ENCODE peak calls at places on chromosomes 6 and 20, in seven cellular contexts. B is heart right ventricle, U is cardiac muscle cell, L is AG04450, E is cardiac fibroblast, J is dorsolateral prefrontal cortex, Y is PC-3. M is an unnamed sample.

GRCh38 chr6:42075159-42075838 is 25.0 kb downstream of the TAF8 start:
- DNase-seq in Y (peak), E (peak), B (peak), L (peak), U (peak), J (peak), M (peak)

GRCh38 chr6:161301338-161301737 is 27.5 kb upstream of the AGPAT4 start:
- DNase-seq in E (peak), U (peak), J (no peak), L (no peak), Y (no peak), B (no peak), M (no peak)

GRCh38 chr6:34358389-34358906 is 34.0 kb downstream of the NUDT3 start:
- DNase-seq in J (no peak), U (peak), L (no peak), B (no peak), E (peak), Y (peak), M (no peak)

GRCh38 chr6:54516331-54516730 is 208.1 kb downstream of the TINAG start:
- DNase-seq in B (no peak), U (no peak), Y (peak), J (no peak), L (no peak), E (no peak), M (no peak)

GRCh38 chr20:37880726-37881591 is 22.0 kb upstream of the VSTM2L start:
- DNase-seq in B (peak), L (no peak), E (peak), U (peak), Y (peak), J (no peak), M (no peak)

GRCh38 chr6:32081168-32081624 is 27.9 kb downstream of the TNXB start:
- DNase-seq in Y (peak), B (peak), L (peak), U (no peak), J (peak), E (peak), M (no peak)

GRCh38 chr20:44901972-44902371 is 7.9 kb upstream of the PABPC1L start:
- DNase-seq in E (no peak), J (no peak), U (no peak), Y (peak), B (no peak), L (no peak), M (no peak)

GRCh38 chr6:130864344-130864743 is 37.1 kb downstream of the SMLR1 start:
- DNase-seq in J (no peak), U (no peak), L (no peak), B (no peak), E (no peak), Y (no peak), M (no peak)

GRCh38 chr20:33076662-33077398 is 2.6 kb upstream of the BPIFB4 start:
- DNase-seq in J (no peak), L (no peak), Y (peak), E (no peak), B (no peak), U (no peak), M (no peak)

GRCh38 chr6:8006208-8006607 is 58.0 kb downstream of the BLOC1S5 start:
- DNase-seq in Y (peak), J (no peak), L (no peak), B (no peak), E (peak), U (peak), M (no peak)

GRCh38 chr20:6525447-6526303 is 241.8 kb upstream of the BMP2 start:
- DNase-seq in U (no peak), B (no peak), L (no peak), E (peak), Y (no peak), J (no peak), M (no peak)
- TF ChIP-seq CTCF in U (peak), B (no peak), L (peak), E (peak), Y (peak), J (no peak), M (no peak)

GRCh38 chr6:18752278-18753057 is 365.3 kb downstream of the RNF144B start:
- DNase-seq in U (peak), Y (no peak), L (no peak), B (no peak), E (no peak), J (no peak), M (no peak)
- H3K4me3 ChIP-seq in U (no peak), Y (no peak), L (no peak), B (no peak), E (no peak), J (no peak), M (no peak)

DNA sequence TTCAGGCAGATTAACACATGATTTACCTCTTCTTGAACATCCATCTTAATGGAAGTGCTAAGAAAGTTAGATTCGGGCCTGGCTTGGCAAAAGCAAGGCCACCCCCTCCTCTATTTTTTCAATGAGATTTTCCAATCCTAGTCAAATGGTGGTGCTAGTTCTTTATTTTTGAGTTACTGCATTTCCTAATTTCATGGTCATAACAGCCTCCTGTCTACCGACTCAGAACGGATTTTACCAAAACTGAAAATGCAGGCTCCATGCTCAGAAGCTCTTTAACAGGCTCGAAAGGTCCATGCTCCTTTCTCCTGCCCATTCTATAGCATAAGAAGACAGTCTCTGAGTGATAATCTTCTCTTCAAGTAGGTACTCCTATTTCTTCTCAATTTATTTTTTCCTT is 117.2 kb upstream of the ESR1 start:
- DNase-seq in E (peak), B (no peak), U (no peak), Y (peak), J (no peak), L (no peak), M (no peak)
- TF ChIP-seq CTCF in E (no peak), B (peak), U (no peak), Y (peak), J (peak), L (no peak), M (no peak)

GRCh38 chr20:36645998-36646397 is at the start of gene SLA2:
- DNase-seq in U (no peak), Y (no peak), L (no peak), B (no peak), J (peak), E (no peak), M (peak)
- H3K4me3 ChIP-seq in U (no peak), Y (no peak), L (no peak), B (no peak), J (no peak), E (no peak), M (peak)

GRCh38 chr20:50189681-50190250 is 864 bp upstream of the CEBPB start:
- DNase-seq in J (no peak), E (no peak), U (no peak), B (peak), L (no peak), Y (peak), M (no peak)

GRCh38 chr20:50191566-50192363 is 1.1 kb downstream of the CEBPB start:
- DNase-seq in U (peak), E (peak), B (peak), L (no peak), J (no peak), Y (peak), M (peak)

GRCh38 chr20:50192364-50193168 is 1.9 kb downstream of the CEBPB start:
- DNase-seq in Y (peak), B (peak), L (peak), E (peak), U (peak), J (peak), M (peak)

GRCh38 chr20:50190251-50191064 is at the start of gene CEBPB:
- DNase-seq in Y (peak), J (peak), U (peak), L (peak), E (peak), B (peak), M (peak)

GRCh38 chr20:50191065-50191565 is 485 bp downstream of the CEBPB start:
- DNase-seq in U (no peak), J (no peak), E (no peak), B (peak), Y (peak), L (no peak), M (peak)
- TF ChIP-seq CTCF in U (no peak), J (no peak), E (no peak), B (no peak), Y (no peak), L (no peak), M (no peak)

GRCh38 chr6:40720375-40720748 is 133.2 kb upstream of the LRFN2 start:
- DNase-seq in L (no peak), Y (no peak), J (no peak), B (no peak), U (no peak), E (no peak), M (no peak)

GRCh38 chr6:40722081-40722480 is 134.9 kb upstream of the LRFN2 start:
- DNase-seq in U (peak), L (no peak), J (no peak), Y (no peak), E (no peak), B (no peak), M (no peak)

GRCh38 chr6:40721252-40721936 is 134.2 kb upstream of the LRFN2 start:
- DNase-seq in U (no peak), L (no peak), Y (no peak), E (no peak), B (no peak), J (no peak), M (no peak)

GRCh38 chr6:40718401-40718800 is 131.2 kb upstream of the LRFN2 start:
- DNase-seq in L (no peak), Y (no peak), E (no peak), U (no peak), B (no peak), J (no peak), M (no peak)

DNA sequence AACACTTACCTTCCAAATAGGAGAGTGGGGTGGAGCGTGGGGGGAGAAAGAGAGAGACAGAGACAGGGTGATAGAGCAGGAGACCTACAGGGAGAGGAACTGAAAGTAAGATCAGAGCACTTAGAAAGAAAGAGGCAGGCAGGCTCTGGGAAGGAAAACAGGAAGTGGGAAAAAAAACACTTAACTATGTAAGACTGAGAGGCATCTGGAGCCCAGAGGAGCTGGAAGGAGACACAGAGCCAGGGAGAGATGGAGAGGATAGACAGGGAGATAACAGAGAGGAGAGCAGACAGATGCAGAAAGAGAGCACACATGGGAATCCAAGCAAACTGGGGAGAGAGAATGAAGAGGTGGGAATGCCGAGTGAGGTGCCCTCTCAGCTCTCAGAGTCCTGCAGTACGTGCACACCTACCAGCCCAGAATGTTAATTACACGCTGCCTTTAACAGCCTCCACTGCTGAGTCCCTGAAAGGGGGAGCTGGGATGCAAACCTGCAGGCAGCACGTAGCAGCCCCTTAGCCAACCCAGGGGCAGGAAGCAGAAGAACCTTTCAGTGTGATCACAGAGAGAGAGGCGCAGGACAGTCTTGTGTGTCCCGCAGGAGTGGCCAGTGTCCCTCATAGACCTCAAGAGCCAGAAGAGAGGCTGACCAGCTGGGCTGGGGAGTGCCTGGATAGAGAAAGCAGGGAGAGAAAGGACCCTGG is 132.7 kb upstream of the LRFN2 start:
- DNase-seq in E (peak), L (no peak), Y (no peak), U (peak), J (no peak), B (no peak), M (no peak)
- H3K4me3 ChIP-seq in E (no peak), L (no peak), Y (no peak), U (no peak), J (no peak), B (no peak), M (no peak)

GRCh38 chr6:158506577-158506976 is 53.3 kb upstream of the TMEM181 start:
- DNase-seq in B (no peak), Y (no peak), J (no peak), L (no peak), E (no peak), U (peak), M (no peak)
- TF ChIP-seq CTCF in B (no peak), Y (peak), J (peak), L (peak), E (no peak), U (peak), M (no peak)

DNA sequence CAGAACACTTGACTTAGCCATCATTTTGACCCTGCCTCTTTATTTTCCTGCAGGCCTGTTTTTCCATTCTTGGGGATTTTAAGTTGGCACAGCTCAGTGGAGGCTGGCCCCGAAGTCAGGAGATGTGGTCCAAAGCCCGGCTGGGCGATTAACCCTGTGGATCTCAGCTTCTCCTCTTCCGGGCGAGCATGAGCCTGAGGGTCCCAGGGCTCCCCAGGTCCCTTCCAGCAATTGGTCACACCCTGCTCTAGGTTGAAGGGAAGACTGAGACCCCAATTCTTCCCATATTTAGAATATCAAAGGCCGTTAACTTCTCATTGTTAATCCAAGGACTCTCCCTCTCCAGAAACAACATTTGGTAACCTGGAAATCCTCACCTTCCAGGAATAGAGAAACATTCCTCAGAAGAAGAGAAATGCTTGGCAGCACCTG is 2.3 kb downstream of the THBS2 start:
- DNase-seq in B (no peak), L (no peak), J (no peak), E (peak), U (no peak), Y (no peak), M (no peak)
- H3K4me3 ChIP-seq in B (peak), L (peak), J (peak), E (peak), U (no peak), Y (no peak), M (no peak)

GRCh38 chr6:18990313-18990978 is 603.3 kb downstream of the RNF144B start:
- DNase-seq in L (no peak), Y (peak), E (peak), U (peak), J (peak), B (peak), M (no peak)
- TF ChIP-seq CTCF in L (peak), Y (peak), E (peak), U (peak), J (peak), B (peak), M (no peak)